ENCODE peak calls at places on chromosomes 2 and 18, in nine cellular contexts. K is SHP77 treated with DMSO at 0.1 percent for 48 hours; T is RWPE1; I is activated gamma-delta T cell; B is Daoy; E is skeletal muscle cell; C is prostate gland; R is H54; H is T-helper 2 cell treated with Interferon-gamma antibody and Interleukin-4, amounts not matched to agents 5 μg/mL and 100 μg/mL, for 36 hours. V is an unnamed sample.
A peak's percentile ranks its signal among the peaks of the same experiment; 100 is the strongest.

GRCh38 chr18:33440011-33440383 is 524 bp downstream of the CCDC178 start:
- DNase-seq in K (peak; percentile 49), T (no peak), I (no peak), B (peak; percentile 65), E (peak; percentile 42), C (peak; percentile 31), R (no peak), H (no peak), V (peak; percentile 24)

GRCh38 chr18:70288171-70288850 is 534 bp upstream of the SOCS6 start:
- DNase-seq in K (no peak), T (peak; percentile 55), I (no peak), B (peak; percentile 27), E (no peak), C (peak; percentile 24), R (no peak), H (no peak), V (peak; percentile 29)

GRCh38 chr2:223055140-223055539 is 3.1 kb downstream of the KCNE4 start:
- DNase-seq in K (no peak), T (no peak), I (no peak), B (no peak), E (no peak), C (no peak), R (no peak), H (no peak), V (peak; percentile 33)

GRCh38 chr2:119066272-119066804 is 92.2 kb downstream of the C1QL2 start:
- DNase-seq in K (no peak), T (peak; percentile 41), I (no peak), B (peak; percentile 18), E (no peak), C (no peak), R (no peak), H (no peak), V (no peak)

GRCh38 chr2:224284134-224284946 is 117.6 kb downstream of the FAM124B start:
- DNase-seq in K (no peak), T (peak; percentile 33), I (no peak), B (peak; percentile 20), E (no peak), C (peak; percentile 24), R (no peak), H (no peak), V (peak; percentile 62)

GRCh38 chr18:48572402-48573126 is 33.7 kb downstream of the CTIF start:
- DNase-seq in K (no peak), T (no peak), I (no peak), B (peak; percentile 12), E (no peak), C (no peak), R (no peak), H (no peak), V (no peak)

GRCh38 chr2:202564226-202564625 is 70.5 kb upstream of the FAM117B start:
- DNase-seq in K (no peak), T (no peak), I (no peak), B (no peak), E (peak; percentile 10), C (no peak), R (no peak), H (no peak), V (no peak)

GRCh38 chr18:79402977-79403722 is 7.4 kb downstream of the NFATC1 start:
- DNase-seq in K (no peak), T (peak; percentile 67), I (no peak), B (peak; percentile 32), E (no peak), C (peak; percentile 46), R (no peak), H (peak; percentile 10), V (peak; percentile 59)

GRCh38 chr2:216700088-216700567 is 4.8 kb upstream of the IGFBP5 start:
- DNase-seq in K (peak; percentile 61), T (no peak), I (no peak), B (no peak), E (no peak), C (no peak), R (no peak), H (no peak), V (no peak)

GRCh38 chr2:15142069-15142689 is 419.0 kb downstream of the NBAS start:
- DNase-seq in K (peak; percentile 99), T (peak; percentile 57), I (no peak), B (peak; percentile 52), E (no peak), C (peak; percentile 12), R (no peak), H (peak; percentile 83), V (no peak)

GRCh38 chr18:48928787-48929186 is 22.0 kb downstream of the SMAD7 start:
- DNase-seq in K (peak; percentile 79), T (no peak), I (peak; percentile 50), B (peak; percentile 88), E (no peak), C (peak; percentile 71), R (no peak), H (peak; percentile 74), V (peak; percentile 79)

GRCh38 chr2:119494163-119494790 is 30.0 kb downstream of the SCTR start:
- DNase-seq in K (no peak), T (no peak), I (no peak), B (no peak), E (no peak), C (no peak), R (no peak), H (no peak), V (no peak)

GRCh38 chr18:40993363-40993762 is 961.7 kb upstream of the PIK3C3 start:
- DNase-seq in K (no peak), T (no peak), I (no peak), B (no peak), E (no peak), C (no peak), R (no peak), H (no peak), V (no peak)

GRCh38 chr2:213068681-213069359 is 82.6 kb downstream of the IKZF2 start:
- DNase-seq in K (no peak), T (no peak), I (no peak), B (no peak), E (no peak), C (no peak), R (no peak), H (no peak), V (no peak)